ENCODE peak calls at places on chromosomes 13 and 19, in eight cellular contexts. L is left ventricle myocardium inferior, P is tibial artery, G is GM12878, J is adrenal gland, I is transverse colon, R is psoas muscle, A is aorta. T is an unnamed sample.

GRCh38 chr19:17762505-17763229 is 11.4 kb downstream of the FCHO1 start:
- DNase-seq in L (no peak), P (no peak), G (no peak), J (peak; percentile 56), I (peak; percentile 47), R (no peak), A (peak; percentile 67), T (no peak)

GRCh38 chr13:25042141-25042540 is 53.8 kb upstream of the PABPC3 start:
- DNase-seq in L (no peak), P (no peak), G (no peak), J (no peak), I (no peak), R (no peak), A (no peak), T (peak; percentile 75)

GRCh38 chr13:110017379-110017778 is 231.0 kb upstream of the IRS2 start:
- DNase-seq in L (no peak), P (no peak), G (no peak), J (no peak), I (no peak), R (no peak), A (no peak), T (no peak)

GRCh38 chr13:76225815-76226489 is 589.8 kb downstream of the LMO7 start:
- DNase-seq in L (peak; percentile 33), P (no peak), G (no peak), J (no peak), I (no peak), R (peak; percentile 35), A (peak; percentile 44), T (no peak)

GRCh38 chr19:32350492-32350891 is 5.1 kb downstream of the ZNF507 start:
- DNase-seq in L (no peak), P (no peak), G (no peak), J (no peak), I (no peak), R (no peak), A (no peak), T (no peak)

GRCh38 chr19:6587093-6587820 is 3.7 kb downstream of the CD70 start:
- DNase-seq in L (no peak), P (no peak), G (no peak), J (no peak), I (no peak), R (no peak), A (no peak), T (no peak)

GRCh38 chr13:48844676-48845075 is 131.0 kb upstream of the FNDC3A start:
- DNase-seq in L (no peak), P (no peak), G (no peak), J (no peak), I (no peak), R (no peak), A (no peak), T (no peak)

GRCh38 chr13:46683879-46684278 is 113.1 kb downstream of the ESD start:
- DNase-seq in L (no peak), P (no peak), G (no peak), J (no peak), I (no peak), R (no peak), A (no peak), T (no peak)

GRCh38 chr19:52898101-52898500 is 666 bp upstream of the ZNF320 start:
- DNase-seq in L (no peak), P (no peak), G (no peak), J (no peak), I (no peak), R (peak; percentile 14), A (no peak), T (no peak)

GRCh38 chr19:52904052-52904451 is 6.6 kb upstream of the ZNF320 start:
- DNase-seq in L (no peak), P (no peak), G (no peak), J (no peak), I (no peak), R (no peak), A (no peak), T (no peak)

GRCh38 chr19:52896431-52897148 is 845 bp downstream of the ZNF320 start:
- DNase-seq in L (no peak), P (no peak), G (no peak), J (peak; percentile 47), I (peak; percentile 73), R (peak; percentile 22), A (no peak), T (peak; percentile 47)

GRCh38 chr19:52897149-52897935 is at the start of gene ZNF320:
- DNase-seq in L (peak; percentile 97), P (peak; percentile 98), G (peak; percentile 76), J (peak; percentile 96), I (peak; percentile 97), R (peak; percentile 97), A (peak; percentile 97), T (peak; percentile 98)

GRCh38 chr19:52901842-52902241 is 4.4 kb upstream of the ZNF320 start:
- DNase-seq in L (no peak), P (no peak), G (no peak), J (no peak), I (no peak), R (no peak), A (no peak), T (no peak)
- H3K4me1 ChIP-seq in L (peaks cover 12% of the 10 kb centered on the region), P (no peaks in the 10 kb centered on the region), G (no peaks in the 10 kb centered on the region), J (peaks cover 5% of the 10 kb centered on the region), I (peaks cover 4% of the 10 kb centered on the region), R (no peaks in the 10 kb centered on the region), A (no peaks in the 10 kb centered on the region), T (peaks cover 4% of the 10 kb centered on the region)

GRCh38 chr19:44845612-44846454 is at the start of gene NECTIN2:
- DNase-seq in L (peak; percentile 100), P (peak; percentile 100), G (peak; percentile 37), J (peak; percentile 100), I (peak; percentile 100), R (peak; percentile 100), A (peak; percentile 100), T (peak; percentile 100)

GRCh38 chr19:44847144-44848035 is 1.3 kb downstream of the NECTIN2 start:
- DNase-seq in L (peak; percentile 70), P (peak; percentile 89), G (no peak), J (peak; percentile 80), I (peak; percentile 84), R (peak; percentile 69), A (peak; percentile 77), T (peak; percentile 86)

GRCh38 chr19:44846455-44847143 is 502 bp downstream of the NECTIN2 start:
- DNase-seq in L (no peak), P (no peak), G (no peak), J (peak; percentile 62), I (peak; percentile 48), R (peak; percentile 40), A (peak; percentile 77), T (peak; percentile 38)

GRCh38 chr19:44848805-44849457 is 2.8 kb downstream of the NECTIN2 start:
- DNase-seq in L (no peak), P (no peak), G (no peak), J (peak; percentile 51), I (no peak), R (no peak), A (no peak), T (peak; percentile 23)

GRCh38 chr19:44848036-44848804 is 2.1 kb downstream of the NECTIN2 start:
- DNase-seq in L (no peak), P (no peak), G (no peak), J (peak; percentile 53), I (no peak), R (no peak), A (peak; percentile 61), T (peak; percentile 59)
- H3K4me3 ChIP-seq in L (peak overlapping the region; percentile 100), P (peak overlapping the region; percentile 94), G (no peak overlapping the region), J (no peak overlapping the region), I (peak overlapping the region; percentile 96), R (peak overlapping the region; percentile 78), A (peak overlapping the region; percentile 76), T (no peak overlapping the region)

GRCh38 chr13:35917252-35917941 is 213.8 kb downstream of the DCLK1 start:
- DNase-seq in L (no peak), P (no peak), G (no peak), J (no peak), I (no peak), R (no peak), A (no peak), T (peak; percentile 28)
- H3K9me3 ChIP-seq in L (no peaks in the 10 kb centered on the region), P (no peaks in the 10 kb centered on the region), G (no peaks in the 10 kb centered on the region), J (no peaks in the 10 kb centered on the region), I (no peaks in the 10 kb centered on the region), R (no peaks in the 10 kb centered on the region), A (no peaks in the 10 kb centered on the region), T (no peaks in the 10 kb centered on the region)

GRCh38 chr19:38691938-38692457 is 44.5 kb downstream of the ACTN4 start:
- DNase-seq in L (no peak), P (peak; percentile 96), G (no peak), J (no peak), I (peak; percentile 64), R (peak; percentile 67), A (peak; percentile 93), T (no peak)
- H3K4me1 ChIP-seq in L (peaks cover 100% of the 10 kb centered on the region), P (peaks cover 18% of the 10 kb centered on the region), G (peaks cover 42% of the 10 kb centered on the region), J (peaks cover 84% of the 10 kb centered on the region), I (peaks cover 91% of the 10 kb centered on the region), R (peaks cover 75% of the 10 kb centered on the region), A (peaks cover 3% of the 10 kb centered on the region), T (peaks cover 61% of the 10 kb centered on the region)

GRCh38 chr19:7679771-7680605 is 645 bp upstream of the TRAPPC5 start:
- DNase-seq in L (no peak), P (no peak), G (no peak), J (no peak), I (no peak), R (no peak), A (no peak), T (no peak)

GRCh38 chr19:7680606-7681335 is at the start of gene TRAPPC5:
- DNase-seq in L (peak; percentile 86), P (peak; percentile 89), G (no peak), J (peak; percentile 81), I (peak; percentile 89), R (peak; percentile 89), A (peak; percentile 90), T (peak; percentile 82)

GRCh38 chr19:7682175-7682855 is 1.7 kb downstream of the TRAPPC5 start:
- DNase-seq in L (no peak), P (no peak), G (no peak), J (no peak), I (no peak), R (no peak), A (no peak), T (no peak)

GRCh38 chr19:7679017-7679720 is 1.5 kb upstream of the TRAPPC5 start:
- DNase-seq in L (no peak), P (no peak), G (no peak), J (no peak), I (peak; percentile 43), R (no peak), A (peak; percentile 55), T (no peak)

DNA sequence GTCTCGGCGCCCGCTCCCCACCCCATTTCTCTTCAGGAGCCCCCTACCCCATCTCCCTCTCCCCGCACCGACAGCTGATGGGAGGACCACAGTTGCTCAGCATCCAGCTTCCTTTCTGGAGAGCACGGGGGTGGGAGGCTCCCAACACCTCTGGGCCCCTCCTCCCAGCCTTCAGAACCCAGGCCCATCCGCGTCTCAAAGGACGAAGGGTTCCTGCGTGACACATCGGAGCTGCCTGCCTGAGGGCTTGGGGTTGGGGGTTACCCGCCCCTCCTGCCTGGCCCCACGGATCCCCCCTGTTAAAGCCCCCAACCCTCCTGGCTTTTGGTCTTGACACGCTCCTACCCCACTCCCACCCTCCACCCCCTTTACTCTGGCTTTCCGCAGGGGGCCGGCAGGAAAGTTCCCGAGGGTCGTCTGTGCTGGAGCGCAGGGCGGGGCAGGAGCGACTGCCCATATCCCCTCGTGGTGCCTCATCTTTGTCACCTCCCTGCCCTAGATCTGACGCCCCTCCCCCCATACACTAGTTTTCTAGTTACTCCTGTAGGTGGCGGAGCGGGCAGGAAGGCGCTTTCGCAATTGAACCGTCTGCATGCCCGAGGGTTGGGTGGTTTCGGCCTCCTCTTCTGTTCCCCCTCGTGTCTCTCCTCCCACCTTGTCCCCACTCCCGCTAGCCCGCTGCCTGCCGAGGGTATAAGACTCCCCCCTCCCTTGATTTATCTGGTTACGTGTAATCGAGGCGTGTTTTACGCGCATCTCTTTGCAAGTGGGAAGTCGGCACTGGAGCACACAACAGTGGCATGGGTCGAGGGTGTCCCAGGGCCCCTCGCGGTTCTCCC is 922 bp downstream of the TRAPPC5 start:
- DNase-seq in L (peak; percentile 66), P (peak; percentile 86), G (no peak), J (peak; percentile 88), I (peak; percentile 82), R (peak; percentile 77), A (peak; percentile 88), T (peak; percentile 82)
- H3K4me3 ChIP-seq in L (peak overlapping the region; percentile 97), P (peak overlapping the region; percentile 100), G (peak overlapping the region; percentile 85), J (peak overlapping the region; percentile 87), I (peak overlapping the region; percentile 76), R (peak overlapping the region; percentile 100), A (peak overlapping the region; percentile 95), T (peak overlapping the region; percentile 99)